ENCODE peak calls at places on chromosomes 3 and 15, in five cellular contexts. One of them, this sample, is unnamed. For H3K36me3, the result is how much of the 10 kb centered on the place peaks cover.

GRCh38 chr15:35281515-35281914 is 196.4 kb upstream of the NANOGP8 start:
- DNase-seq in H1: no peak
- DNase-seq in HepG2: no peak
- DNase-seq in K562: no peak
- DNase-seq in GM12878: no peak
- DNase-seq in this sample: no peak

GRCh38 chr3:12901631-12902045 is 60.3 kb upstream of the RPL32 start:
- DNase-seq in H1: no peak
- DNase-seq in GM12878: no peak
- DNase-seq in HepG2: peak
- DNase-seq in K562: peak
- DNase-seq in this sample: no peak

GRCh38 chr3:130850044-130850797 is 43.7 kb upstream of the ATP2C1 start:
- DNase-seq in H1: no peak
- DNase-seq in K562: peak
- DNase-seq in GM12878: peak
- DNase-seq in HepG2: no peak
- DNase-seq in this sample: peak

GRCh38 chr15:74631408-74631807 is 15.8 kb downstream of the CLK3 start:
- DNase-seq in H1: no peak
- DNase-seq in HepG2: peak
- DNase-seq in K562: no peak
- DNase-seq in GM12878: no peak
- DNase-seq in this sample: no peak

GRCh38 chr3:33883538-33884203 is 85.2 kb downstream of the PDCD6IP start:
- DNase-seq in K562: peak
- DNase-seq in HepG2: peak
- DNase-seq in H1: no peak
- DNase-seq in GM12878: no peak
- DNase-seq in this sample: peak

GRCh38 chr3:44762170-44762677 is 630 bp downstream of the KIF15 start:
- DNase-seq in GM12878: no peak
- DNase-seq in H1: no peak
- DNase-seq in HepG2: no peak
- DNase-seq in K562: no peak
- DNase-seq in this sample: peak

GRCh38 chr3:52339612-52340011 is 23.5 kb downstream of the DNAH1 start:
- DNase-seq in H1: no peak
- DNase-seq in K562: peak
- DNase-seq in GM12878: peak
- DNase-seq in HepG2: peak
- DNase-seq in this sample: peak

GRCh38 chr3:37741644-37742043 is 120.0 kb upstream of the CTDSPL start:
- DNase-seq in GM12878: no peak
- DNase-seq in K562: no peak
- DNase-seq in HepG2: peak
- DNase-seq in H1: no peak
- DNase-seq in this sample: peak

GRCh38 chr15:74202461-74203401 is at the start of gene STRA6:
- DNase-seq in H1: peak
- DNase-seq in HepG2: peak
- DNase-seq in K562: peak
- DNase-seq in GM12878: no peak
- DNase-seq in this sample: peak

GRCh38 chr3:9934235-9934621 is 594 bp downstream of the CRELD1 start:
- DNase-seq in K562: peak
- DNase-seq in H1: no peak
- DNase-seq in GM12878: no peak
- DNase-seq in HepG2: no peak
- DNase-seq in this sample: peak

GRCh38 chr3:43998841-43999805 is 242.6 kb upstream of the TOPAZ1 start:
- DNase-seq in HepG2: no peak
- DNase-seq in H1: peak
- DNase-seq in K562: no peak
- DNase-seq in GM12878: no peak
- DNase-seq in this sample: peak

GRCh38 chr3:100411091-100411982 is 10.0 kb downstream of the LNP1 start:
- DNase-seq in GM12878: no peak
- DNase-seq in H1: no peak
- DNase-seq in HepG2: peak
- DNase-seq in K562: no peak
- DNase-seq in this sample: no peak

GRCh38 chr15:90489944-90490343 is 39.8 kb upstream of the CRTC3 start:
- DNase-seq in GM12878: no peak
- DNase-seq in K562: no peak
- DNase-seq in HepG2: peak
- DNase-seq in H1: no peak
- DNase-seq in this sample: no peak
- H3K36me3 ChIP-seq in GM12878: under half
- H3K36me3 ChIP-seq in K562: half or more
- H3K36me3 ChIP-seq in HepG2: under half
- H3K36me3 ChIP-seq in H1: half or more
- H3K36me3 ChIP-seq in this sample: half or more

GRCh38 chr3:138459619-138460535 is 25.5 kb downstream of the ESYT3 start:
- DNase-seq in GM12878: no peak
- DNase-seq in K562: no peak
- DNase-seq in H1: peak
- DNase-seq in HepG2: no peak
- DNase-seq in this sample: no peak

GRCh38 chr3:138460536-138461205 is 26.3 kb downstream of the ESYT3 start:
- DNase-seq in HepG2: no peak
- DNase-seq in K562: no peak
- DNase-seq in GM12878: no peak
- DNase-seq in H1: peak
- DNase-seq in this sample: no peak

GRCh38 chr3:138461246-138461645 is 26.8 kb downstream of the ESYT3 start:
- DNase-seq in HepG2: no peak
- DNase-seq in H1: peak
- DNase-seq in K562: no peak
- DNase-seq in GM12878: no peak
- DNase-seq in this sample: no peak

GRCh38 chr3:138463724-138464489 is 29.5 kb downstream of the ESYT3 start:
- DNase-seq in GM12878: no peak
- DNase-seq in H1: peak
- DNase-seq in HepG2: no peak
- DNase-seq in K562: no peak
- DNase-seq in this sample: no peak

DNA sequence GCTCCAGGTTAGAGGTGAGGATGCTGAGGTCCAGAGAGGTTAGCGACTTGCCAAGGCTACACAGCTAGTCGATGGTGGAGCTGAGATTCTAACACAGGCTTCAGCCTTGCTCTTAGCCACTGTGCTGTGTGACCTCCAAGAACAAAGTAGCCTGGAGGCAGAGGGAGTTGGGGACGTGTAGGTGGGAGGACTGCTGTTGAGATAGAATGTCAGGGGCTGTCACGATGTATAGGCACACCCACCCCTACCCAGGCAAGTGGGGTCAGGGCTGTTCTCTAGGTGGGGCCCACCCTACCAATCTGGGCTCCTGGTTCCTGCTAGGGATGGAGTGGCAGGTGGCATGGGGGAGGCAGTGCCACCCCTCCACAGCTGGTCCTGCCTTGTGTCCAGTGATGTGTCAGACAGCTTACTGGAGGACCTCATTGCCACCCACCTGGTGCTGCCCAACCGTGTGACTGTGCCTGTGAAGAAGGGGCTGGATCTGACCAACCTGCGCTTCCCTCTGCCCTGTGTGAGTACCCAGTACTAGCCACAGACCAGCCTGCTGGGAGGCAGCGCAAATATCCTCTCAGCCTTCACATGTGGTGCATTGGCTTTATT is 27.4 kb downstream of the ESYT3 start:
- DNase-seq in HepG2: no peak
- DNase-seq in GM12878: no peak
- DNase-seq in H1: peak
- DNase-seq in K562: no peak
- DNase-seq in this sample: no peak
- TF ChIP-seq USF2 in HepG2: no peak
- TF ChIP-seq USF2 in GM12878: no peak
- TF ChIP-seq USF2 in H1: no peak
- TF ChIP-seq USF2 in K562: no peak
- TF ChIP-seq USF2 in this sample: no peak

DNA sequence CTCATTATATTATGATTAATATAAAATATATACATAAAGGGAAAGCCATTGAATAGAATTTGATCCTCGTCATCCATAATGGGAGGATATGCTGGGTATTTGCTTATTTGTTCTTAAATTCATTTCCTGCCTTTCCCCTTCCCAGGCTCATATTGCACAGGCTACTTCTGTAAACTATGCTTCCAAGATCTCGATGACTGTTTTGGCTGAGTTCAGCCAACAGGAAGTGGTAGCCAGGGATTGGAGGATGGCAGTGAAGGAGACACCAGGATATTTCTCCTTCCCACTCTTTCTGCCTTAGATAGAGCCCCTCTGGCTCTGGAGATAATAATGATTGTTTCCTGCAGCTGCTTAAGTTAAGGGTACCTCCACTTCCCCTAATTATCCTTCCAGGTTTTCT is 44.3 kb upstream of the DYNC1LI1 start:
- DNase-seq in GM12878: no peak
- DNase-seq in K562: no peak
- DNase-seq in H1: no peak
- DNase-seq in HepG2: no peak
- DNase-seq in this sample: no peak
- TF ChIP-seq JUND in GM12878: no peak
- TF ChIP-seq JUND in K562: no peak
- TF ChIP-seq JUND in H1: no peak
- TF ChIP-seq JUND in HepG2: no peak
- TF ChIP-seq JUND in this sample: no peak

GRCh38 chr3:169777822-169778221 is 4.6 kb downstream of the MYNN start:
- DNase-seq in K562: no peak
- DNase-seq in HepG2: no peak
- DNase-seq in H1: no peak
- DNase-seq in GM12878: no peak
- DNase-seq in this sample: no peak
- H3K36me3 ChIP-seq in K562: half or more
- H3K36me3 ChIP-seq in HepG2: under half
- H3K36me3 ChIP-seq in H1: under half
- H3K36me3 ChIP-seq in GM12878: under half
- H3K36me3 ChIP-seq in this sample: half or more

DNA sequence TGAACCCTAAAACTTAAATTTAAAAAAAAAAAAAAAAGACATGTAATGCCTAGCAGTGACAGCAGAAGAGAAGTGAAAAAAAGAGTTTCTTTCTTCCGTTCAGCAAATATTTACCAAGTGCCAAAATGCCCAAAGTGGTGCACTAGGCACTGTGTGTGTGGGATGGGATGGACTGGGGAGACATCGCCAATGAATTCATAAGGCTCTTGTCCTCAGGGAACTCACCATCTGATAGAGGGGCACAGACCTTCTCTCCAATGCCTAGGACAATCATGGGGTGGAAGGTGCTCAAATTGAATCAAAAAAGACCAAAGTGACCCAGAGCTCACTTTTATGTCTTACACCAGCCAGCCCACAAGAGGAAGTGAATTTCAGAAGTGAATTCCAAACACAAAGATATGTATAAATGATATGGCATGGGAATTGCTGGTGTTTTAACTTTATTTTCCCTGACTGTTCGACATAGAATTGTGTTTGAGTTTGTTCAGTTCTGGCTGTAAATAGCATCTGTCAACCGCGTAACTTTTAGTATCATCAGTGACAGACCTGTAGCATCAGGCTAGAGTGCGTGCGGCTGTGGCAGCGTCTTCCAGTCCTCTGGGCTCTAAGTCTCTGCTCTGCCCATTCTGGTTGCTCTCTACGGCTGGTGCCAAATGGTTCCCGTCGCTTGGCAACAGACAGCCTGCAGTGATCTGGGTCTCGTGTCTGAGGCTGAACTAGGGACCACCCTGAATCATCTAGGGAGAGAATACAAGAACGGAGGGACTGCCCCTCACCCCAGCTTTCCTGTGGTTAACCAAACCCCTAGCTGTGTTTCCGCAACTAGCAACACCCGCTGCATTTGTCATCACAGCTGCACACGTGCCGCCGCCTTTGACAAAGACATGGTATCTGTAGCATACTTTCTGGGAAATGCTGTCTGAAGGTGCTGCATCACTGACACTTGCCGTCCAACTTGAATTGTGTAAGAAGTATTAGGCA is 154.0 kb upstream of the THBS1 start:
- DNase-seq in GM12878: peak
- DNase-seq in HepG2: no peak
- DNase-seq in H1: no peak
- DNase-seq in K562: no peak
- DNase-seq in this sample: peak
- TF ChIP-seq USF2 in GM12878: no peak
- TF ChIP-seq USF2 in HepG2: no peak
- TF ChIP-seq USF2 in H1: no peak
- TF ChIP-seq USF2 in K562: peak
- TF ChIP-seq USF2 in this sample: no peak

GRCh38 chr3:138914870-138915502 is 32.0 kb downstream of the FOXL2 start:
- DNase-seq in K562: peak
- DNase-seq in H1: no peak
- DNase-seq in GM12878: no peak
- DNase-seq in HepG2: peak
- DNase-seq in this sample: no peak
- TF ChIP-seq JUND in K562: peak
- TF ChIP-seq JUND in H1: no peak
- TF ChIP-seq JUND in GM12878: no peak
- TF ChIP-seq JUND in HepG2: peak
- TF ChIP-seq JUND in this sample: no peak

GRCh38 chr3:127029521-127030327 is 46.8 kb downstream of the PLXNA1 start:
- DNase-seq in HepG2: no peak
- DNase-seq in GM12878: no peak
- DNase-seq in K562: no peak
- DNase-seq in H1: no peak
- DNase-seq in this sample: no peak
- H3K36me3 ChIP-seq in HepG2: under half
- H3K36me3 ChIP-seq in GM12878: under half
- H3K36me3 ChIP-seq in K562: half or more
- H3K36me3 ChIP-seq in H1: under half
- H3K36me3 ChIP-seq in this sample: half or more

DNA sequence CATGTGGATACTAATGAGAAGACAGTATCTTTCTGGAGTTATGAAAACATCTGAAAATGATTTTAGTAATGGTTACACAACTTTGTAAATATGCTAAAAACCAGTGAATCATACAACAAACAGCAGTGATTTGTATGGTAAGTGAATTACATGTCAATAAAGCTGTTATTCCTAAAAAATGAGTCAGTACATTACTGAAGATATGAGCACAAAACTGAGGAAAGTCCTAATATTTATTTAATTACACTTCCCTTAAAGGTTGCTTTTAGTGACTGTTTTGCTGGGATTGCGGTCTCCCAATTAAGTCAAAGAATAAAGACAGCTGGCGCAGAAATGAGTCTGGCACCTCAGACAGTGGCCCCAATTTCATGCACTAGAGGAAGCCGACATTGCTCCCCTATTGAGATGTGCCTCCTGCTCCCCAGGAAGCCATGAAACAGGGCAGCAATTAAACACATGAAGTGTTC is 50.9 kb upstream of the FSIP1 start:
- DNase-seq in H1: no peak
- DNase-seq in HepG2: no peak
- DNase-seq in GM12878: no peak
- DNase-seq in K562: no peak
- DNase-seq in this sample: no peak
- TF ChIP-seq USF2 in H1: no peak
- TF ChIP-seq USF2 in HepG2: no peak
- TF ChIP-seq USF2 in GM12878: no peak
- TF ChIP-seq USF2 in K562: no peak
- TF ChIP-seq USF2 in this sample: no peak

GRCh38 chr15:62752687-62753517 is 289.6 kb upstream of the TPM1 start:
- DNase-seq in GM12878: no peak
- DNase-seq in K562: no peak
- DNase-seq in HepG2: no peak
- DNase-seq in H1: no peak
- DNase-seq in this sample: no peak
- TF ChIP-seq JUND in GM12878: no peak
- TF ChIP-seq JUND in K562: no peak
- TF ChIP-seq JUND in HepG2: no peak
- TF ChIP-seq JUND in H1: no peak
- TF ChIP-seq JUND in this sample: peak